ENCODE peak calls at places on chromosomes 12 and 14, in seven cellular contexts. E is mesothelial cell of epicardium, Y is adrenal gland, A is bronchial epithelial cell, K is endothelial cell, C is fibroblast of mammary gland, P is nephron progenitor cell. J is an unnamed sample.

GRCh38 chr14:71554959-71555612 is 377.1 kb upstream of the RGS6 start:
- DNase-seq in E (no peak), Y (no peak), A (no peak), K (no peak), C (no peak), P (no peak), J (no peak)

GRCh38 chr12:92114834-92115233 is 30.8 kb downstream of the BTG1 start:
- DNase-seq in E (no peak), Y (no peak), A (no peak), K (no peak), C (no peak), P (no peak), J (no peak)

GRCh38 chr12:5665615-5666014 is 233.7 kb downstream of the NTF3 start:
- DNase-seq in E (no peak), Y (no peak), A (no peak), K (no peak), C (no peak), P (no peak), J (no peak)

GRCh38 chr14:65415613-65416012 is 3.1 kb downstream of the FUT8 start:
- DNase-seq in E (no peak), Y (no peak), A (no peak), K (no peak), C (no peak), P (no peak), J (no peak)

GRCh38 chr12:95548056-95548538 is 3.2 kb downstream of the USP44 start:
- DNase-seq in E (no peak), Y (peak; percentile 39), A (no peak), K (peak; percentile 55), C (peak; percentile 8), P (no peak), J (no peak)

GRCh38 chr14:64634558-64634957 is 69.7 kb upstream of the PLEKHG3 start:
- DNase-seq in E (no peak), Y (no peak), A (no peak), K (no peak), C (no peak), P (no peak), J (no peak)

GRCh38 chr12:109870648-109871047 is 9.7 kb downstream of the GLTP start:
- DNase-seq in E (no peak), Y (no peak), A (peak; percentile 62), K (no peak), C (peak; percentile 62), P (no peak), J (no peak)

GRCh38 chr12:120062976-120063579 is 53.5 kb downstream of the RAB35 start:
- DNase-seq in E (no peak), Y (no peak), A (peak; percentile 36), K (no peak), C (peak; percentile 5), P (no peak), J (no peak)

GRCh38 chr12:25320123-25321006 is 69.6 kb upstream of the KRAS start:
- DNase-seq in E (no peak), Y (no peak), A (no peak), K (no peak), C (no peak), P (no peak), J (no peak)

GRCh38 chr14:48391661-48392060 is 716.3 kb upstream of the MDGA2 start:
- DNase-seq in E (no peak), Y (no peak), A (no peak), K (no peak), C (no peak), P (no peak), J (no peak)

GRCh38 chr14:85088231-85088630 is 441.7 kb upstream of the FLRT2 start:
- DNase-seq in E (no peak), Y (no peak), A (peak; percentile 76), K (no peak), C (peak; percentile 50), P (no peak), J (peak; percentile 45)

GRCh38 chr14:39762576-39763401 is 330.6 kb upstream of the FBXO33 start:
- DNase-seq in E (no peak), Y (no peak), A (no peak), K (no peak), C (no peak), P (no peak), J (no peak)

GRCh38 chr14:77511486-77512162 is 13.0 kb upstream of the ISM2 start:
- DNase-seq in E (no peak), Y (no peak), A (no peak), K (no peak), C (no peak), P (no peak), J (no peak)

GRCh38 chr14:44370727-44371126 is 136.4 kb downstream of the FSCB start:
- DNase-seq in E (no peak), Y (no peak), A (no peak), K (no peak), C (no peak), P (no peak), J (no peak)

GRCh38 chr14:75927564-75928087 is 54.2 kb downstream of the TGFB3 start:
- DNase-seq in E (no peak), Y (no peak), A (no peak), K (no peak), C (no peak), P (no peak), J (no peak)

GRCh38 chr14:57578427-57579220 is 85.0 kb upstream of the CCDC198 start:
- DNase-seq in E (no peak), Y (no peak), A (no peak), K (no peak), C (no peak), P (no peak), J (no peak)

GRCh38 chr12:131471271-131471905 is 239.5 kb upstream of the SFSWAP start:
- DNase-seq in E (no peak), Y (no peak), A (no peak), K (no peak), C (no peak), P (peak; percentile 17), J (no peak)

GRCh38 chr14:34640826-34641225 is 10.9 kb upstream of the SNX6 start:
- DNase-seq in E (no peak), Y (no peak), A (no peak), K (no peak), C (no peak), P (no peak), J (no peak)

GRCh38 chr12:27970391-27970980 is 2.0 kb downstream of the PTHLH start:
- DNase-seq in E (no peak), Y (no peak), A (no peak), K (peak; percentile 45), C (peak; percentile 38), P (peak; percentile 61), J (peak; percentile 43)

GRCh38 chr14:91149462-91149861 is 35.6 kb downstream of the DGLUCY start:
- DNase-seq in E (no peak), Y (peak; percentile 83), A (peak; percentile 99), K (no peak), C (peak; percentile 100), P (no peak), J (peak; percentile 83)

GRCh38 chr14:66163023-66163422 is 323.1 kb upstream of the CCDC196 start:
- DNase-seq in E (no peak), Y (no peak), A (peak; percentile 5), K (no peak), C (no peak), P (no peak), J (no peak)

GRCh38 chr12:65100140-65100539 is 21.0 kb downstream of the WIF1 start:
- DNase-seq in E (no peak), Y (no peak), A (peak; percentile 39), K (peak; percentile 15), C (peak; percentile 39), P (no peak), J (no peak)

GRCh38 chr14:53430870-53431269 is 277.7 kb upstream of the DDHD1 start:
- DNase-seq in E (no peak), Y (no peak), A (no peak), K (no peak), C (no peak), P (no peak), J (no peak)

GRCh38 chr12:104683831-104684503 is 227.2 kb downstream of the CHST11 start:
- DNase-seq in E (no peak), Y (no peak), A (no peak), K (no peak), C (peak; percentile 33), P (no peak), J (no peak)

GRCh38 chr12:127025545-127025944 is 1241.4 kb upstream of the TMEM132C start:
- DNase-seq in E (no peak), Y (no peak), A (peak; percentile 1), K (no peak), C (peak; percentile 1), P (no peak), J (no peak)

GRCh38 chr14:46063872-46064271 is 587.7 kb downstream of the RPL10L start:
- DNase-seq in E (no peak), Y (no peak), A (no peak), K (no peak), C (peak; percentile 0), P (no peak), J (no peak)

GRCh38 chr12:51270067-51270846 is at the start of gene SMAGP:
- DNase-seq in E (peak; percentile 50), Y (peak; percentile 48), A (peak; percentile 31), K (peak; percentile 78), C (peak; percentile 30), P (peak; percentile 83), J (peak; percentile 44)

GRCh38 chr14:80080601-80081000 is 130.7 kb downstream of the DIO2 start:
- DNase-seq in E (no peak), Y (no peak), A (no peak), K (no peak), C (no peak), P (no peak), J (no peak)

GRCh38 chr14:53861781-53862180 is 94.8 kb downstream of the BMP4 start:
- DNase-seq in E (no peak), Y (no peak), A (no peak), K (no peak), C (no peak), P (no peak), J (no peak)

GRCh38 chr12:20946732-20947131 is 136.2 kb downstream of the SLCO1B3 start:
- DNase-seq in E (no peak), Y (no peak), A (peak; percentile 8), K (peak; percentile 53), C (peak; percentile 16), P (peak; percentile 49), J (no peak)

GRCh38 chr12:20950248-20950647 is 139.7 kb downstream of the SLCO1B3 start:
- DNase-seq in E (no peak), Y (no peak), A (peak; percentile 41), K (no peak), C (peak; percentile 10), P (no peak), J (no peak)
- TF ChIP-seq CTCF in E (peak; percentile 23), Y (peak; percentile 15), A (peak; percentile 28), K (peak; percentile 58), C (peak; percentile 28), P (peak; percentile 34), J (peak; percentile 45)

GRCh38 chr14:32137313-32137712 is 60.2 kb downstream of the ARHGAP5 start:
- DNase-seq in E (no peak), Y (no peak), A (no peak), K (no peak), C (no peak), P (no peak), J (no peak)
- TF ChIP-seq CTCF in E (no peak), Y (no peak), A (no peak), K (no peak), C (no peak), P (no peak), J (no peak)

GRCh38 chr14:74362361-74362915 is 14.2 kb downstream of the VRTN start:
- DNase-seq in E (peak; percentile 56), Y (peak; percentile 82), A (peak; percentile 61), K (peak; percentile 85), C (peak; percentile 74), P (peak; percentile 87), J (peak; percentile 14)
- TF ChIP-seq CTCF in E (peak; percentile 87), Y (peak; percentile 95), A (peak; percentile 98), K (peak; percentile 97), C (peak; percentile 99), P (peak; percentile 93), J (peak; percentile 92)

GRCh38 chr12:50261654-50262053 is 21.7 kb downstream of the LIMA1 start:
- DNase-seq in E (no peak), Y (no peak), A (peak; percentile 44), K (no peak), C (peak; percentile 55), P (no peak), J (no peak)
- TF ChIP-seq CTCF in E (no peak), Y (no peak), A (no peak), K (no peak), C (peak; percentile 19), P (no peak), J (peak; percentile 79)